ENCODE peak calls at places on chromosomes 2 and 18, in four cellular contexts. F is Peyer's patch, O is fibroblast of mammary gland, K is mesothelial cell of epicardium. G is an unnamed sample.

GRCh38 chr2:237131749-237132148 is 46.1 kb downstream of the COPS8 start:
- DNase-seq in O (peak; percentile 45), F (no peak), K (no peak), G (no peak)

GRCh38 chr2:147511491-147511948 is 333.3 kb upstream of the ACVR2A start:
- DNase-seq in K (no peak), O (peak; percentile 69), F (no peak), G (no peak)

GRCh38 chr2:61855178-61855523 is 1.3 kb upstream of the FAM161A start:
- DNase-seq in K (no peak), O (peak; percentile 10), F (no peak), G (peak; percentile 54)

GRCh38 chr2:144938308-144938709 is 418.4 kb upstream of the ZEB2 start:
- DNase-seq in O (peak; percentile 89), F (no peak), K (no peak), G (peak; percentile 70)

GRCh38 chr2:47095302-47096020 is 59.6 kb downstream of the STPG4 start:
- DNase-seq in O (no peak), K (no peak), F (no peak), G (no peak)

GRCh38 chr2:18412980-18413793 is 147.3 kb downstream of the RDH14 start:
- DNase-seq in F (no peak), O (peak; percentile 58), K (no peak), G (peak; percentile 9)

GRCh38 chr2:54074636-54075341 is 40.6 kb upstream of the ACYP2 start:
- DNase-seq in K (no peak), O (peak; percentile 83), F (no peak), G (no peak)

GRCh38 chr2:46034535-46034934 is 262.7 kb upstream of the EPAS1 start:
- DNase-seq in O (no peak), K (no peak), F (no peak), G (peak; percentile 8)

GRCh38 chr18:3728704-3729437 is 278.9 kb downstream of the TGIF1 start:
- DNase-seq in F (no peak), K (no peak), O (no peak), G (no peak)

GRCh38 chr2:28134262-28134812 is 243.8 kb downstream of the BABAM2 start:
- DNase-seq in O (no peak), F (peak; percentile 88), K (no peak), G (peak; percentile 85)

GRCh38 chr2:180003566-180003965 is 3.5 kb downstream of the CWC22 start:
- DNase-seq in K (no peak), O (no peak), F (no peak), G (peak; percentile 28)

GRCh38 chr2:3827673-3828575 is 124.5 kb downstream of the DCDC2C start:
- DNase-seq in O (peak; percentile 35), K (no peak), F (no peak), G (peak; percentile 70)

GRCh38 chr18:44742741-44743311 is 62.1 kb downstream of the SETBP1 start:
- DNase-seq in O (peak; percentile 80), K (no peak), F (peak; percentile 58), G (no peak)

GRCh38 chr2:8229546-8229986 is 452.3 kb upstream of the ID2 start:
- DNase-seq in F (peak; percentile 68), O (peak; percentile 87), K (no peak), G (peak; percentile 77)

GRCh38 chr2:74261204-74261864 is 62.9 kb downstream of the MTHFD2 start:
- DNase-seq in F (peak; percentile 18), O (peak; percentile 20), K (no peak), G (peak; percentile 67)

GRCh38 chr2:17460401-17461086 is 57.7 kb downstream of the RAD51AP2 start:
- DNase-seq in K (no peak), F (no peak), O (no peak), G (no peak)

GRCh38 chr2:74597456-74597855 is 42.9 kb downstream of the DOK1 start:
- DNase-seq in K (no peak), F (no peak), O (peak; percentile 36), G (no peak)

GRCh38 chr2:121776885-121777698 is 21.6 kb downstream of the TSN start:
- DNase-seq in O (peak; percentile 15), K (no peak), F (no peak), G (no peak)

GRCh38 chr2:205752421-205752820 is 70.1 kb downstream of the NRP2 start:
- DNase-seq in K (no peak), O (no peak), F (no peak), G (no peak)

GRCh38 chr2:136386046-136386445 is 268.1 kb upstream of the CXCR4 start:
- DNase-seq in O (peak; percentile 64), K (no peak), F (no peak), G (no peak)

GRCh38 chr2:205427112-205427511 is 255.2 kb upstream of the NRP2 start:
- DNase-seq in F (no peak), K (no peak), O (peak; percentile 79), G (peak; percentile 29)

GRCh38 chr2:200138386-200139184 is 167.9 kb upstream of the SPATS2L start:
- DNase-seq in F (no peak), O (no peak), K (no peak), G (no peak)

GRCh38 chr2:201888476-201888875 is 82.1 kb downstream of the CDK15 start:
- DNase-seq in K (no peak), F (no peak), O (no peak), G (no peak)

GRCh38 chr2:192655916-192656315 is 461.2 kb upstream of the TMEFF2 start:
- DNase-seq in O (no peak), K (no peak), F (no peak), G (no peak)

GRCh38 chr2:174631009-174631981 is 33.7 kb upstream of the WIPF1 start:
- DNase-seq in K (no peak), F (no peak), O (peak; percentile 88), G (peak; percentile 17)
- TF ChIP-seq CTCF in K (no peak), F (no peak), O (no peak), G (no peak)

DNA sequence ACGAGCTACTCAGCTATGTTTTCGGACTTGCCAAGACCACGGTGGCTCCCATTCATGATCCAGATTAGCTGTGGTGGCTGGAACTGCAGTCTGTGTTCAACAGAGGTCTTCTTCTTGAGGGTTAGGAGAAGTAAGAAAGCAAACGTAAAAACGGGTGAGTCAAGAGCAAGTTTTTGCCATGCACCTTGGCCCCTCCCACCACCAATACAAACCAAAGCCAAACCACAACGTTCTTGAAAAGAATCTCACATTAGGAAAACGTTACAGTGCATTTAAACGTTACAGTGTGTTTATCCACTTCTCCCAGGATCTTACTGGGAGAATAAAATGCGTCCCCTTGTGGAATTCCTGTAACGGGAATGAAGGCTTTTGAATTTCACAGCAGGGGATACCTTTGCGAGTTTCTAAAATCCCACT is 725 bp downstream of the FBXO48 start:
- DNase-seq in F (peak; percentile 65), O (peak; percentile 79), K (no peak), G (peak; percentile 70)
- TF ChIP-seq CTCF in F (no peak), O (peak; percentile 22), K (no peak), G (no peak)

GRCh38 chr2:23385351-23385747 is 370 bp downstream of the KLHL29 start:
- DNase-seq in K (no peak), F (no peak), O (no peak), G (peak; percentile 48)
- TF ChIP-seq CTCF in K (no peak), F (no peak), O (no peak), G (no peak)

DNA sequence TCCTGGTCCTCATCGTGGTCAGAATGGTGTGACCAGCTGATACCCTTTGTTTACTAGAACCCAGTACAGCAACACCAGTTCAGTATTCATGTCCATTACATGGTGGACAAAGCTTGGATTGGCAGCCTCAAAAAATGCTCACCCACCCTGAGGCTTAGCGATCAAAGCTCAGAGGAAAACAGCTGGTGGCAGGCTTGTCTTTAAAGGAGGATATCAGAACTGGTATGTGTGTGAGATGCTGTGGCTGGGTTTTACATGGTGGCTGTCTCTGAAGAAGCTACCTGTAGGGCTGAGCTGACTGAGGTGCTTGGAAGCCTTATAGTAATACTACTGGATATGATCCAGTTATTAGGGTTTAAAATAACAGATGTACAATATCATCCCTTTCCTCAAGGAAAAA is 471.2 kb upstream of the MEX3C start:
- DNase-seq in O (no peak), F (no peak), K (no peak), G (no peak)
- TF ChIP-seq CTCF in O (no peak), F (no peak), K (no peak), G (no peak)

GRCh38 chr2:183493060-183493459 is 368.8 kb downstream of the NUP35 start:
- DNase-seq in O (no peak), F (no peak), K (no peak), G (no peak)

GRCh38 chr2:183490930-183491329 is 366.7 kb downstream of the NUP35 start:
- DNase-seq in K (no peak), O (peak; percentile 60), F (no peak), G (peak; percentile 59)

GRCh38 chr2:183487316-183487715 is 363.1 kb downstream of the NUP35 start:
- DNase-seq in K (no peak), F (no peak), O (no peak), G (no peak)

GRCh38 chr2:183488421-183488820 is 364.2 kb downstream of the NUP35 start:
- DNase-seq in K (no peak), O (no peak), F (no peak), G (no peak)
- TF ChIP-seq CTCF in K (no peak), O (no peak), F (no peak), G (no peak)

G was measured in MCF 10A.